ENCODE peak calls at places on chromosomes 13 and 19, in four cellular contexts. R is HepG2, Y is H1, O is GM12878. G is an unnamed sample.

GRCh38 chr13:27176772-27177171 is 5.2 kb upstream of the USP12 start:
- DNase-seq in R (no peak), Y (no peak), O (no peak), G (no peak)

GRCh38 chr19:38204096-38204495 is 19.9 kb downstream of the DPF1 start:
- DNase-seq in R (no peak), Y (no peak), O (no peak), G (no peak)

GRCh38 chr13:78603240-78603947 is at the start of gene POU4F1:
- DNase-seq in R (peak), Y (no peak), O (peak), G (no peak)

GRCh38 chr13:52599853-52600603 is 42.2 kb upstream of the HNRNPA1L2 start:
- DNase-seq in R (no peak), Y (no peak), O (no peak), G (no peak)

GRCh38 chr13:61277877-61278276 is 137.8 kb downstream of the PCDH20 start:
- DNase-seq in R (no peak), Y (no peak), O (no peak), G (no peak)

GRCh38 chr13:65929436-65929835 is 1300.7 kb downstream of the PCDH9 start:
- DNase-seq in R (no peak), Y (no peak), O (no peak), G (no peak)

GRCh38 chr19:13764101-13764807 is at the start of gene MRI1:
- DNase-seq in R (peak), Y (no peak), O (no peak), G (no peak)

GRCh38 chr13:109226631-109227030 is 559.8 kb downstream of the IRS2 start:
- DNase-seq in R (no peak), Y (no peak), O (no peak), G (no peak)

GRCh38 chr13:73772449-73773186 is 361.6 kb downstream of the KLF12 start:
- DNase-seq in R (no peak), Y (no peak), O (no peak), G (no peak)

GRCh38 chr19:6126335-6126974 is 9.0 kb upstream of the ACSBG2 start:
- DNase-seq in R (peak), Y (no peak), O (peak), G (no peak)

GRCh38 chr13:94369862-94370491 is 109.5 kb downstream of the DCT start:
- DNase-seq in R (no peak), Y (no peak), O (no peak), G (no peak)

GRCh38 chr19:34373601-34374288 is 8.7 kb downstream of the GPI start:
- DNase-seq in R (no peak), Y (no peak), O (no peak), G (no peak)

GRCh38 chr13:38264363-38265134 is 85.1 kb upstream of the UFM1 start:
- DNase-seq in R (no peak), Y (no peak), O (no peak), G (no peak)

GRCh38 chr13:98171806-98172569 is 5.1 kb downstream of the RNF113B start:
- DNase-seq in R (no peak), Y (no peak), O (no peak), G (no peak)

GRCh38 chr13:91368676-91369425 is 21.4 kb downstream of the MIR17HG start:
- DNase-seq in R (no peak), Y (no peak), O (no peak), G (no peak)

GRCh38 chr19:17323973-17324327 is 10.7 kb downstream of the ANO8 start:
- DNase-seq in R (no peak), Y (no peak), O (no peak), G (no peak)

GRCh38 chr19:34364830-34365462 is at the start of gene GPI:
- DNase-seq in R (peak), Y (peak), O (no peak), G (no peak)

GRCh38 chr19:5452594-5453565 is 2.3 kb upstream of the ZNRF4 start:
- DNase-seq in R (peak), Y (no peak), O (no peak), G (no peak)

GRCh38 chr19:18440421-18440877 is 2.5 kb upstream of the ISYNA1 start:
- DNase-seq in R (peak), Y (no peak), O (no peak), G (no peak)

GRCh38 chr13:23554000-23554399 is 16.2 kb upstream of the TNFRSF19 start:
- DNase-seq in R (no peak), Y (no peak), O (no peak), G (no peak)

GRCh38 chr19:1183543-1184172 is 9.6 kb upstream of the SBNO2 start:
- DNase-seq in R (peak), Y (no peak), O (peak), G (no peak)
- TF ChIP-seq SUZ12 in R (no peak), Y (no peak), O (no peak), G (no peak)

DNA sequence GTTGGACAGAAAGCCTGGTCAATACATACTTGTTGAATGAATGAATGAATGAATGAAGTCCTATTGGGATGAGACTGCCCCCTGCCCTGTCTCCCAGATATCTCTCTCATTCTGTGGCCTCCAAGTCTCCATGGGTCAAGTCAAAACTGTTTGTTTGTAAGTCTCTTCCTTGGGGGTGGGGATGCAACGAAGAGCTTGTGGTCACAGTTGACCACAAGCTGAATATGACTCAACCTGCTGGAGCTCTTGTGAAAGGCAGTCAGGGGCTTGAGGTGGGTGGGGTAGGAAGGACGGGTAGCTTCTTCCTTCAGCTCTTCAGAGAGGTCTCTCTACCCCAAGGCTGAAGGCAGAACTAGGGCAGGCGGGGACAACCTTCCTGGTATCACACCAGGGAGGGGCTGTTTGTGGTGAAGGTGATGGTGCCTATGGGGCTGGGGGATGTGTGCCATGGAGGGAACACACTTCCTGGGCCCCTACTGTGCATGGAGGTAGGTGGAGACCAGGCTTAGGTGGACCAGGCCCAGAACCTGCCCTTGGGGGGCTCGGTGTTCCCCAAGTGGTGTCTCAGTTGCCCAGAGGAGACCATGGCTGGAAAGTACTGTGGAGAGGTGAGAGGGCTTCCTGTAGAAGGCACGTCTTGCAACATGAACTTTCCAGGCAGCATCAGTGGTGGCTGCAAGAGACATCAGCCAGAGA is 8.0 kb downstream of the MYO1F start:
- DNase-seq in R (no peak), Y (no peak), O (peak), G (no peak)
- H3K4me3 ChIP-seq in R (no peak), Y (no peak), O (no peak), G (no peak)

DNA sequence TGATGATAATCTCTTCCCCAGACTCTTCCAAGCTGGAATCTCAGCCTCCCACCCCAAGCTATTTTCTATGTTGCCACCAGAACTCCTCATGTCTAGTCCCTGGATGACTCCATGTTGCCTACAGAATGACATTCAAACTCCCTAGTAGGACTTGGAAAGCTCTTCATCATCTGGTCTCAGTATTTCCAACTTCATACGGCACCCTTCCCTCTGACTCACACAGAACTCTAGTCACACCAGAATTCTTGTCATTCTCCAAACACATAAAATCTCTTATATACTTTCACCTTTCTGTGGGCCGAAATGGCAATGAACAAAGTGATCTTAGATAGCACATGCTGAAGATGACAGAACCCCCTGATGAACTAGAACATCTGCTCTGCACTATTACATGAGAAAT is 86.2 kb downstream of the CAB39L start:
- DNase-seq in R (no peak), Y (no peak), O (no peak), G (no peak)
- TF ChIP-seq SUZ12 in R (no peak), Y (no peak), O (no peak), G (no peak)

DNA sequence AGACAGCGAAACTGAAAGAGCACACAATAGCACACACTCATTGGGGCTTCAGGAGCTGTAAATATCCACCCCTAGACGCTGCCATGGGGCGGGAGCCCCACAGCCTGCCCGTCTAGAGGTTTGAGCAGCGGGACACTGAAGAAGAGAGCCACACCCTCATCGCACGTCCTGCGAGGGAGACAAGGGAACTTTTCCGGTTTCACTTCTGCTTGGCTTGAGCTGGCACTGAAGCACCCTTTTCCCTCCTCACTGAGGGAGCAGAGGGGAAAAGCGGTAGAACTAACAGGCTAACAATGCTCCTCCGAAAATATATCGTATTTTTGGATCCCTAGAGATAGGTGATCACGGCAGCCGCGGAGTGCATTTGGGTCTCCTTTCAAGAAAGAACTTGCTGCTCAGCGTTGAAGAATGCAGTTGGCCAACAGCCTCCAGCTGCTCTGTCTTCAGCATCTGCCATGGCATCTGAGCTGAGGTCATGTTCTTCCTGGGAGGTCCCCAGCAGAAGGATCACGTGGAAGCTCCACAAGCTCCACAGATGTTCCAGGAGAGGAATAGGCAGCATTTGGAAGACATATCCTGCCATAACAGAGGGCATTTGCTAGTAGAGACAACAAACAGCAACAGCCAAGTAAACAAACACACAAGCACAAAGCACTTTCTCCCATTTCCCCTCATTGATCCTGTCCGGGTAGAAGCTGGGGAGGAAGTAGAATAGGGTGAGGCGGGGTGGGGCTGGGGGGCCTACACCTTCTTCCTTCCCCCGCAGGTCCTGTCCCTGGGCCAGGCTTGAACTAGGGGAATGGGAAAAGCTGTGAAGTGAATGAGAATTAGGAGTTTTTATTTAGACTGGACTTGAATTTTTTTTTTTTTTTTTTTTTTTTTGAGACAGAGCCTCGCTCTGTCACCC is 44.8 kb upstream of the ALOX5AP start:
- DNase-seq in R (no peak), Y (no peak), O (no peak), G (no peak)
- H3K4me3 ChIP-seq in R (peak), Y (no peak), O (no peak), G (no peak)

DNA sequence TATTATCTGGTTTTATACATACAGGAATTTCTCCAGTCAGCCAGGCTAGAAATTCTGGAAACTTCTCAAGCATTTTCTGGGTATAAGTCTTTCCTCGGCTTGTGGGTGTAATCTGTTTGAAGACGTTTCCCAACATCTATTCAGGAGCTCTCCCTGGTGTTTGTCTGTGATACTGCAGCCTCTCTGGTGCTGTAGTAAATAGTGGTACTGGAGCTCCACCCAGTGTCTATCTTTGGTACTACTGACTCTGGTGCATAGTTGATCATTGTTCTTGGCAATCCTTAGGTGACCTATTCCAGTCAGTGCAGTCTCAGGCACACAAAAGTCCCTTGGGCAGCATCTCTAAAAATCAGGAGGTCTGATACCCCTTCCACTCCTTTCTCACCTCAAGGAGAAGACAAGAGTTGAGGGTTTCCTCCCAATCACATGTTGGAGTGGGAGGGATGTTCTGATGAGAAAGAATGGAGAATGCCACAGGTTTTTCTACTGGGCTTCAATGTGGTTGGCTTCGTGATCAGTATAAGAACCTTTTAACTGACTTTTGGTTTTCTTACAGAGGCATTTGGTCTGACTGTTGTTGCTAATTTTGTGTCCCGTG is 115.5 kb downstream of the CYSLTR2 start:
- DNase-seq in R (peak), Y (peak), O (peak), G (peak)
- TF ChIP-seq SUZ12 in R (no peak), Y (no peak), O (no peak), G (no peak)

GRCh38 chr13:85431720-85432119 is 367.5 kb downstream of the SLITRK6 start:
- DNase-seq in R (no peak), Y (no peak), O (no peak), G (no peak)
- H3K4me3 ChIP-seq in R (no peak), Y (no peak), O (no peak), G (no peak)